ENCODE peak calls at places on chromosomes 5 and 9, in six cellular contexts. G is activated CD4-positive, alpha-beta T cell treated with anti-CD3 and anti-CD28 coated beads, Interleukin-2, amount 10 ng/mL, durations not matched to agents 24 days and 14 days; D is AG08396; O is T47D; M is HCT116; Q is tibial nerve. A is an unnamed sample.
A peak's percentile ranks its signal among the peaks of the same experiment; 100 is the strongest.

GRCh38 chr9:97809666-97810344 is 43.2 kb upstream of the FOXE1 start:
- DNase-seq in G (peak; percentile 45), D (no peak), O (no peak), M (no peak), Q (no peak), A (no peak)

GRCh38 chr5:148794275-148794674 is 32.1 kb upstream of the ADRB2 start:
- DNase-seq in G (no peak), D (no peak), O (no peak), M (no peak), Q (no peak), A (no peak)

GRCh38 chr5:94777163-94777885 is 158.9 kb downstream of the SLF1 start:
- DNase-seq in G (no peak), D (no peak), O (no peak), M (no peak), Q (no peak), A (no peak)

GRCh38 chr5:38948501-38948900 is 102.7 kb downstream of the OSMR start:
- DNase-seq in G (no peak), D (peak; percentile 8), O (no peak), M (no peak), Q (no peak), A (no peak)

GRCh38 chr5:72788851-72789505 is 27.5 kb upstream of the TNPO1 start:
- DNase-seq in G (no peak), D (peak; percentile 12), O (no peak), M (no peak), Q (no peak), A (no peak)

GRCh38 chr9:19233344-19233743 is 2.9 kb downstream of the DENND4C start:
- DNase-seq in G (no peak), D (no peak), O (no peak), M (no peak), Q (no peak), A (no peak)

GRCh38 chr5:8615142-8615858 is 746.4 kb downstream of the MTRR start:
- DNase-seq in G (no peak), D (no peak), O (no peak), M (no peak), Q (no peak), A (no peak)

GRCh38 chr9:82088591-82088990 is 100.0 kb downstream of the SPATA31D1 start:
- DNase-seq in G (no peak), D (no peak), O (no peak), M (no peak), Q (no peak), A (no peak)

GRCh38 chr5:180367300-180367699 is 14.2 kb upstream of the GFPT2 start:
- DNase-seq in G (no peak), D (no peak), O (no peak), M (no peak), Q (no peak), A (no peak)